ENCODE peak calls at places on chromosome 15, in five cellular contexts. One of them, this sample, is unnamed.

GRCh38 chr15:42332331-42332730 is 27.0 kb upstream of the CAPN3 start:
- DNase-seq in osteoblast: peak; percentile 69
- DNase-seq in H9: no peak
- DNase-seq in OCI-LY7: no peak
- DNase-seq in mesenchymal stem cell: peak; percentile 33
- DNase-seq in this sample: no peak

GRCh38 chr15:64017082-64017588 is 29.1 kb downstream of the DAPK2 start:
- DNase-seq in mesenchymal stem cell: no peak
- DNase-seq in OCI-LY7: no peak
- DNase-seq in osteoblast: peak; percentile 65
- DNase-seq in H9: no peak
- DNase-seq in this sample: no peak

GRCh38 chr15:82900511-82900910 is 52.0 kb downstream of the HOMER2 start:
- DNase-seq in H9: no peak
- DNase-seq in osteoblast: no peak
- DNase-seq in mesenchymal stem cell: no peak
- DNase-seq in OCI-LY7: no peak
- DNase-seq in this sample: no peak

GRCh38 chr15:76904461-76905012 is 603 bp downstream of the SCAPER start:
- DNase-seq in osteoblast: no peak
- DNase-seq in H9: peak; percentile 60
- DNase-seq in mesenchymal stem cell: peak; percentile 46
- DNase-seq in OCI-LY7: peak; percentile 60
- DNase-seq in this sample: peak; percentile 2

GRCh38 chr15:63835211-63835568 is 1.4 kb upstream of the HERC1 start:
- DNase-seq in mesenchymal stem cell: no peak
- DNase-seq in OCI-LY7: no peak
- DNase-seq in osteoblast: peak; percentile 44
- DNase-seq in H9: no peak
- DNase-seq in this sample: no peak

GRCh38 chr15:73341886-73342600 is 26.7 kb downstream of the HCN4 start:
- DNase-seq in osteoblast: no peak
- DNase-seq in H9: no peak
- DNase-seq in mesenchymal stem cell: no peak
- DNase-seq in OCI-LY7: no peak
- DNase-seq in this sample: no peak

GRCh38 chr15:55434989-55435825 is 26.9 kb downstream of the PIERCE2 start:
- DNase-seq in mesenchymal stem cell: peak; percentile 65
- DNase-seq in H9: no peak
- DNase-seq in OCI-LY7: peak; percentile 63
- DNase-seq in osteoblast: peak; percentile 91
- DNase-seq in this sample: peak; percentile 22

GRCh38 chr15:60565407-60565806 is 86.5 kb upstream of the ICE2 start:
- DNase-seq in osteoblast: no peak
- DNase-seq in OCI-LY7: no peak
- DNase-seq in H9: no peak
- DNase-seq in mesenchymal stem cell: no peak
- DNase-seq in this sample: no peak

GRCh38 chr15:56205061-56205876 is 38.4 kb downstream of the RFX7 start:
- DNase-seq in osteoblast: no peak
- DNase-seq in H9: no peak
- DNase-seq in mesenchymal stem cell: peak; percentile 22
- DNase-seq in OCI-LY7: no peak
- DNase-seq in this sample: no peak

GRCh38 chr15:38217181-38217580 is 35.5 kb upstream of the SPRED1 start:
- DNase-seq in osteoblast: no peak
- DNase-seq in mesenchymal stem cell: peak; percentile 87
- DNase-seq in OCI-LY7: peak; percentile 33
- DNase-seq in H9: no peak
- DNase-seq in this sample: no peak

GRCh38 chr15:91919014-91919534 is 65.6 kb downstream of the SLCO3A1 start:
- DNase-seq in H9: no peak
- DNase-seq in mesenchymal stem cell: no peak
- DNase-seq in OCI-LY7: no peak
- DNase-seq in osteoblast: peak; percentile 55
- DNase-seq in this sample: no peak

GRCh38 chr15:31364301-31365031 is 37.8 kb downstream of the KLF13 start:
- DNase-seq in osteoblast: peak; percentile 65
- DNase-seq in H9: peak; percentile 63
- DNase-seq in OCI-LY7: peak; percentile 61
- DNase-seq in mesenchymal stem cell: no peak
- DNase-seq in this sample: no peak

GRCh38 chr15:100910119-100910518 is 9.0 kb upstream of the LRRK1 start:
- DNase-seq in H9: no peak
- DNase-seq in osteoblast: peak; percentile 75
- DNase-seq in mesenchymal stem cell: no peak
- DNase-seq in OCI-LY7: no peak
- DNase-seq in this sample: no peak

GRCh38 chr15:35784745-35785144 is 238.8 kb upstream of the DPH6 start:
- DNase-seq in mesenchymal stem cell: peak; percentile 6
- DNase-seq in osteoblast: no peak
- DNase-seq in H9: no peak
- DNase-seq in OCI-LY7: no peak
- DNase-seq in this sample: no peak

GRCh38 chr15:55899537-55899936 is 93.9 kb downstream of the NEDD4 start:
- DNase-seq in osteoblast: no peak
- DNase-seq in mesenchymal stem cell: no peak
- DNase-seq in H9: no peak
- DNase-seq in OCI-LY7: no peak
- DNase-seq in this sample: no peak

GRCh38 chr15:36484038-36484778 is 95.2 kb upstream of the CDIN1 start:
- DNase-seq in mesenchymal stem cell: no peak
- DNase-seq in H9: no peak
- DNase-seq in osteoblast: no peak
- DNase-seq in OCI-LY7: no peak
- DNase-seq in this sample: no peak

GRCh38 chr15:36589971-36590370 is 10.5 kb downstream of the CDIN1 start:
- DNase-seq in mesenchymal stem cell: peak; percentile 40
- DNase-seq in osteoblast: peak; percentile 79
- DNase-seq in H9: no peak
- DNase-seq in OCI-LY7: no peak
- DNase-seq in this sample: no peak

GRCh38 chr15:55649058-55649423 is 60.9 kb upstream of the PYGO1 start:
- DNase-seq in H9: no peak
- DNase-seq in mesenchymal stem cell: peak; percentile 77
- DNase-seq in osteoblast: peak; percentile 79
- DNase-seq in OCI-LY7: no peak
- DNase-seq in this sample: no peak

GRCh38 chr15:59611277-59612260 is at the start of gene GCNT3:
- DNase-seq in osteoblast: peak; percentile 96
- DNase-seq in mesenchymal stem cell: peak; percentile 18
- DNase-seq in OCI-LY7: no peak
- DNase-seq in H9: no peak
- DNase-seq in this sample: no peak

GRCh38 chr15:22810735-22811338 is 24.4 kb downstream of the NIPA1 start:
- DNase-seq in osteoblast: peak; percentile 79
- DNase-seq in OCI-LY7: no peak
- DNase-seq in mesenchymal stem cell: no peak
- DNase-seq in H9: no peak
- DNase-seq in this sample: no peak

GRCh38 chr15:90327313-90327712 is 24.8 kb upstream of the ZNF774 start:
- DNase-seq in mesenchymal stem cell: no peak
- DNase-seq in osteoblast: no peak
- DNase-seq in H9: no peak
- DNase-seq in OCI-LY7: no peak
- DNase-seq in this sample: no peak

GRCh38 chr15:89553632-89554031 is 21.6 kb upstream of the TICRR start:
- DNase-seq in OCI-LY7: no peak
- DNase-seq in mesenchymal stem cell: no peak
- DNase-seq in H9: no peak
- DNase-seq in osteoblast: no peak
- DNase-seq in this sample: no peak

GRCh38 chr15:71116942-71117341 is 1.7 kb downstream of the THSD4 start:
- DNase-seq in osteoblast: no peak
- DNase-seq in mesenchymal stem cell: no peak
- DNase-seq in H9: no peak
- DNase-seq in OCI-LY7: no peak
- DNase-seq in this sample: no peak

GRCh38 chr15:79130535-79131130 is 40.1 kb upstream of the RASGRF1 start:
- DNase-seq in H9: no peak
- DNase-seq in OCI-LY7: no peak
- DNase-seq in mesenchymal stem cell: no peak
- DNase-seq in osteoblast: no peak
- DNase-seq in this sample: no peak

GRCh38 chr15:57540736-57541135 is 51.0 kb upstream of the MYZAP start:
- DNase-seq in mesenchymal stem cell: no peak
- DNase-seq in osteoblast: no peak
- DNase-seq in H9: no peak
- DNase-seq in OCI-LY7: no peak
- DNase-seq in this sample: no peak
- H3K4me1 ChIP-seq in mesenchymal stem cell: peaks cover 8% of the 10 kb centered on the region
- H3K4me1 ChIP-seq in osteoblast: peaks cover 14% of the 10 kb centered on the region
- H3K4me1 ChIP-seq in H9: no peaks in the 10 kb centered on the region
- H3K4me1 ChIP-seq in OCI-LY7: no peaks in the 10 kb centered on the region
- H3K4me1 ChIP-seq in this sample: no peaks in the 10 kb centered on the region

GRCh38 chr15:67161412-67161811 is 93.0 kb downstream of the AAGAB start:
- DNase-seq in mesenchymal stem cell: no peak
- DNase-seq in osteoblast: no peak
- DNase-seq in H9: no peak
- DNase-seq in OCI-LY7: no peak
- DNase-seq in this sample: no peak
- H3K4me1 ChIP-seq in mesenchymal stem cell: peaks cover 22% of the 10 kb centered on the region
- H3K4me1 ChIP-seq in osteoblast: peaks cover 43% of the 10 kb centered on the region
- H3K4me1 ChIP-seq in H9: peaks cover 5% of the 10 kb centered on the region
- H3K4me1 ChIP-seq in OCI-LY7: peaks cover 6% of the 10 kb centered on the region
- H3K4me1 ChIP-seq in this sample: peaks cover 10% of the 10 kb centered on the region

DNA sequence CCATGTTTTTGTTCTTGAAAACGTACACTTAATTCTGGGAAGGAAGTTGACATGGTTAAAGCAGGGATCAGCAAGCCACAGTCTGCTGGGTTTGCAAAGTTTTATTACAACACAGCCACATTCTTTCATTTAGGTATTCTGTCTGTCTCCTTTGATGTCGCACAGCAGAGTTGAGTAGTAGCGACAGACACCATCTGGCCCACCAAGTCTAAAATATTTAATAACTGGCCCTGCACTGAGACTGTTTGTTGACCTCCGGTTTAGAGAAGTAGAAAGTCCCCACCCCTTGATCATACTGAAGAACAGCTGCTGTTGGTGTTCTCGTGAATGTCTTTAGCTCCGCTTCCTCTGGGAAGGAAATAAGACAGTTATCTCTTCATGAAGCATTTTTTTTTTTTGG is 66.2 kb downstream of the MCTP2 start:
- DNase-seq in OCI-LY7: peak; percentile 90
- DNase-seq in H9: no peak
- DNase-seq in mesenchymal stem cell: peak; percentile 39
- DNase-seq in osteoblast: no peak
- DNase-seq in this sample: no peak
- H3K4me1 ChIP-seq in OCI-LY7: peaks cover 74% of the 10 kb centered on the region
- H3K4me1 ChIP-seq in H9: no peaks in the 10 kb centered on the region
- H3K4me1 ChIP-seq in mesenchymal stem cell: peaks cover 5% of the 10 kb centered on the region
- H3K4me1 ChIP-seq in osteoblast: no peaks in the 10 kb centered on the region
- H3K4me1 ChIP-seq in this sample: no peaks in the 10 kb centered on the region

GRCh38 chr15:67080900-67081431 is 15.6 kb downstream of the SMAD3 start:
- DNase-seq in osteoblast: peak; percentile 87
- DNase-seq in OCI-LY7: peak; percentile 98
- DNase-seq in mesenchymal stem cell: peak; percentile 86
- DNase-seq in H9: no peak
- DNase-seq in this sample: no peak
- H3K4me1 ChIP-seq in osteoblast: peaks cover 98% of the 10 kb centered on the region
- H3K4me1 ChIP-seq in OCI-LY7: peaks cover 97% of the 10 kb centered on the region
- H3K4me1 ChIP-seq in mesenchymal stem cell: peaks cover 21% of the 10 kb centered on the region
- H3K4me1 ChIP-seq in H9: no peaks in the 10 kb centered on the region
- H3K4me1 ChIP-seq in this sample: peaks cover 2% of the 10 kb centered on the region

DNA sequence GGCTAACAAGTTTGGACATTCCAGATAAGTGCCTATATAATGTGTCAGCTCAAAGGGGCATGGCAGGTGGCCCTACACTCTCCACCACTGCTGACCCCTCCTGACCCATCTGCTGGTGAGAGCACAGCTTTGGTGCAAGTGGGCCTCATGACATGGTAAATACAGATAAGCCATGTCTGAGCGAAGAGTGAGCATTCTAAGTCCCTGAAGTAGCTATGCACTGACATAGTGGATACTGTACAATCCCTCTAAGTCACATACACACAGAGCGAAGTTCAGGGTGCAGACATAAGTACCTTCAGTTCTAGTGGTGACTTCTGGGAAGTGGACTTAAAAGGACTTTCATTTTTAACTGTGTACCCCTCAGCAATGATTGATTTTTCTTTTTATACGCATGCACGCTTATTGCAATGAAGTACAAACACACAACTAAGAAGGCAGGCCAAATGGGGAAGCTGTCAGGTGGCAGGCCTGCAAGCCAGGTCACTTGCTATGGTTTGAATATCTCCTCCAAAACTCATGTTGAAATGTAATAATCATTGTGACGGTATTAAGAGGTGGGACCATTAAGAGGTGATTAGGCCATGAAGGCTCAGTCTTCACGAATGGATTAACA is 41.5 kb downstream of the TBC1D2B start:
- DNase-seq in OCI-LY7: no peak
- DNase-seq in H9: no peak
- DNase-seq in mesenchymal stem cell: peak; percentile 31
- DNase-seq in osteoblast: no peak
- DNase-seq in this sample: no peak
- H3K4me1 ChIP-seq in OCI-LY7: peaks cover 58% of the 10 kb centered on the region
- H3K4me1 ChIP-seq in H9: no peaks in the 10 kb centered on the region
- H3K4me1 ChIP-seq in mesenchymal stem cell: peaks cover 14% of the 10 kb centered on the region
- H3K4me1 ChIP-seq in osteoblast: peaks cover 26% of the 10 kb centered on the region
- H3K4me1 ChIP-seq in this sample: no peaks in the 10 kb centered on the region